ENCODE peak calls at places on chromosomes 16 and 17, in six cellular contexts. N is left ventricle myocardium inferior; W is naive thymus-derived CD4-positive, alpha-beta T cell; U is mesendoderm; H is effector memory CD4-positive, alpha-beta T cell; R is psoas muscle. D is an unnamed sample.

GRCh38 chr17:69574257-69575197 is 160.0 kb downstream of the MAP2K6 start:
- DNase-seq in W (no peak), U (peak; percentile 23), R (no peak), H (no peak), N (no peak), D (peak; percentile 17)

GRCh38 chr16:90044111-90044551 is 24.9 kb upstream of the DBNDD1 start:
- DNase-seq in R (no peak), W (no peak), N (no peak), U (no peak), H (no peak), D (no peak)

GRCh38 chr17:82372591-82373452 is 1.3 kb downstream of the UTS2R start:
- DNase-seq in N (no peak), U (peak; percentile 27), R (no peak), H (no peak), W (no peak), D (no peak)

GRCh38 chr16:73202176-73202729 is 154.3 kb upstream of the ZFHX3 start:
- DNase-seq in R (peak; percentile 30), H (no peak), N (no peak), W (no peak), U (no peak), D (no peak)

GRCh38 chr17:79802736-79803420 is 6.0 kb upstream of the CBX8 start:
- DNase-seq in N (no peak), H (no peak), W (no peak), R (no peak), U (no peak), D (no peak)

GRCh38 chr17:13140750-13141149 is 122.9 kb upstream of the ELAC2 start:
- DNase-seq in R (no peak), N (no peak), H (no peak), W (no peak), U (peak; percentile 88), D (no peak)

GRCh38 chr16:87550510-87550961 is 51.8 kb upstream of the JPH3 start:
- DNase-seq in H (peak; percentile 41), W (peak; percentile 53), R (peak; percentile 49), N (peak; percentile 46), U (peak; percentile 43), D (no peak)

GRCh38 chr17:30379303-30380105 is 777 bp downstream of the CPD start:
- DNase-seq in N (peak; percentile 20), W (peak; percentile 18), H (peak; percentile 20), R (peak; percentile 23), U (peak; percentile 30), D (peak; percentile 35)

GRCh38 chr16:89359296-89360147 is 130.8 kb downstream of the ANKRD11 start:
- DNase-seq in R (no peak), U (no peak), W (no peak), H (no peak), N (no peak), D (no peak)

GRCh38 chr17:65061621-65062020 is 5.1 kb upstream of the GNA13 start:
- DNase-seq in H (no peak), W (no peak), N (no peak), U (peak; percentile 60), R (no peak), D (no peak)

GRCh38 chr17:2195729-2196128 is 107.9 kb downstream of the SMG6 start:
- DNase-seq in W (no peak), R (no peak), U (no peak), N (no peak), H (no peak), D (no peak)

GRCh38 chr17:48627625-48628510 is 1.7 kb upstream of the HOXB9 start:
- DNase-seq in W (no peak), N (no peak), U (no peak), H (no peak), R (no peak), D (no peak)
- H3K4me3 ChIP-seq in W (no peak overlapping the region), N (no peak overlapping the region), U (no peak overlapping the region), H (no peak overlapping the region), R (no peak overlapping the region), D (no peak overlapping the region)

GRCh38 chr16:28200661-28201060 is 11.1 kb downstream of the XPO6 start:
- DNase-seq in H (no peak), N (no peak), W (no peak), U (no peak), R (no peak), D (no peak)
- H3K27ac ChIP-seq in H (peak overlapping the region; percentile 40), N (no peak overlapping the region), W (peak overlapping the region; percentile 14), U (no peak overlapping the region), R (no peak overlapping the region), D (no peak overlapping the region)

DNA sequence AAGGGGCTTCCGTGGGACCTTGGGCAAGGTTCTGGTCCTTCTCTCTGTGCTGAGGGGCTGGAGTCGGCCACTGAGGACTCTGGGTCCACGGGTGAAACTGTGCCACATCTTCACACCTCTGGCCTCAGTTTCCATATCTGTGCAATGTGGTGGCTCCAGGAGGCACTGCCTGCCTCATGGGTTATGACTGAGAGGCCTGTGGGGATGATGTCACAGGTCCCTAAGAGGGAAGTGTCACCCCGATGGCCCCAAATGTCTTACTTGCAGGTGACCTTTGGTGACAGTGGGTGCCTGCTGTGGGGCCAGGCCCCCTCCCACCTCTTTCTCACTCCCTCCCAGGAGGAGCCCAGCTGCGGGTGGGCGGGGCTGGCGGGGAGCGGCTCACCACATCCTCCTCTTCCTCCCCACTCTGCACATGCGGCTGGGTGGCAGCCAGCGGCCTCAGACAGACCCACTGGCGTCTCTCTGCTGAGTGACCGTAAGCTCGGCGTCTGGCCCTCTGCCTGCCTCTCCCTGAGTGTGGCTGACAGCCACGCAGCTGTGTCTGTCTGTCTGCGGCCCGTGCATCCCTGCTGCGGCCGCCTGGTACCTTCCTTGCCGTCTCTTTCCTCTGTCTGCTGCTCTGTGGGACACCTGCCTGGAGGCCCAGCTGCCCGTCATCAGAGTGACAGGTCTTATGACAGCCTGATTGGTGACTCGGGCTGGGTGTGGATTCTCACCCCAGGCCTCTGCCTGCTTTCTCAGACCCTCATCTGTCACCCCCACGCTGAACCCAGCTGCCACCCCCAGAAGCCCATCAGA is at the start of gene IL21R:
- DNase-seq in U (no peak), N (peak; percentile 73), W (peak; percentile 89), H (peak; percentile 74), R (peak; percentile 66), D (peak; percentile 73)
- H3K4me3 ChIP-seq in U (no peak within 1 kb of the TSS), N (peak within 1 kb of the TSS; percentile 31), W (peak within 1 kb of the TSS; percentile 88), H (peak within 1 kb of the TSS; percentile 62), R (peak within 1 kb of the TSS; percentile 22), D (no peak within 1 kb of the TSS)

GRCh38 chr17:75680431-75680830 is 13.3 kb downstream of the SAP30BP start:
- DNase-seq in W (no peak), H (no peak), U (no peak), N (no peak), R (no peak), D (no peak)

GRCh38 chr17:75676461-75676860 is 9.3 kb downstream of the SAP30BP start:
- DNase-seq in R (no peak), W (no peak), U (no peak), N (no peak), H (no peak), D (no peak)

GRCh38 chr17:75681289-75681688 is 14.2 kb downstream of the SAP30BP start:
- DNase-seq in N (no peak), H (no peak), R (no peak), U (no peak), W (no peak), D (no peak)

GRCh38 chr17:75683467-75684041 is 16.4 kb downstream of the SAP30BP start:
- DNase-seq in N (no peak), R (no peak), H (no peak), W (no peak), U (no peak), D (no peak)

DNA sequence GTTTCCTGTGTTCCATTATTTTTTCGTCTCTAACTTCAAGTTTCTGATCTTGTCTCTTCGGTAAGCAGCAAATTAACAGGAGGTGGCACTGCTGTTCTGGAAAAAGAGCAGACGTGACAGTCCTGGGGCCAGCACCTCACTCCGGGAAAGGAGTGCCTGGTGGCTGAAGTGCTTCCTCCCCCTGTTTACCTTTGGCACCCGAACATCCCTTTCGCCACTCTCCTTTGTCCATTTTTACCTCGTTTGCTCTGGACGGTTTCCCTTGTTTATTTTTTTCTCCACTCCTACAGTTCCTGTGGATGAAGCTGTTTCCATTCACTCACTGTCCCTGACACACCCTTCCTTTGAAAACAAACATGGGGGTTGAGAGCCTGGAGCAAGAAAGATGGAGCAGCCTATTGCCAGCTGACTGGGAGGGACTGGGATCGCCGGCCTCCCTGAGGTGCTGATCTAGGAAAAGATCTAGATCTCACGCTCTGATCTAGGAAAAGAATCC is 12.6 kb downstream of the SAP30BP start:
- DNase-seq in H (no peak), U (no peak), N (no peak), W (no peak), R (no peak), D (no peak)
- H3K27ac ChIP-seq in H (no peak overlapping the region), U (no peak overlapping the region), N (peak overlapping the region; percentile 87), W (no peak overlapping the region), R (peak overlapping the region; percentile 23), D (peak overlapping the region; percentile 50)

GRCh38 chr17:74840500-74840899 is 19.2 kb downstream of the GRIN2C start:
- DNase-seq in W (no peak), R (no peak), H (no peak), U (no peak), N (no peak), D (no peak)

GRCh38 chr17:74843352-74843627 is 16.4 kb downstream of the GRIN2C start:
- DNase-seq in H (no peak), W (no peak), U (no peak), R (no peak), N (no peak), D (no peak)

GRCh38 chr17:74840989-74841666 is 18.6 kb downstream of the GRIN2C start:
- DNase-seq in H (no peak), U (peak; percentile 34), N (peak; percentile 80), R (peak; percentile 74), W (no peak), D (peak; percentile 69)

GRCh38 chr17:74842146-74842598 is 17.5 kb downstream of the GRIN2C start:
- DNase-seq in H (no peak), U (no peak), R (no peak), W (no peak), N (peak; percentile 33), D (no peak)

GRCh38 chr17:74842599-74843351 is 16.9 kb downstream of the GRIN2C start:
- DNase-seq in R (peak; percentile 77), W (no peak), U (peak; percentile 64), N (peak; percentile 76), H (no peak), D (peak; percentile 62)
- H3K4me3 ChIP-seq in R (peak overlapping the region; percentile 52), W (no peak overlapping the region), U (no peak overlapping the region), N (peak overlapping the region; percentile 64), H (no peak overlapping the region), D (peak overlapping the region; percentile 43)

DNA sequence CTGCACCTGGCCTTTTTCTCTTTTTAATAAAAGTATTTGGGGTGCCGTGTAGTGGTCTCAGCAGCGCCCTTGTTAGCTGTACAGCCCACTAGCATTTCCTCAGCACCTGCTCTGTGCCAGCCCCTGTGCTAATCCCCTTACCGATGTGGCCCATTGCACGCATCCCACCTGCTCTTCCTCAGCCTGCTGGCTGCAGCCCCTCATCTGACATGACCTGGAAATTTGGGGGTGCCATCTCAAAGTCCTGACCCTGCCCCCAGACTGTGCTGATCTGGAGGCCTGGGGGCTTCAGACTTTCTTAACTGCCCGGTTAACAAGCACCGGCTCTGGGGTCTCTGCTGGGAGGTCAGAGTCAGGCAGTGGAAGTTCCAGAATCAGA is 10.4 kb downstream of the GPRC5C start:
- DNase-seq in H (no peak), R (no peak), W (no peak), N (no peak), U (no peak), D (no peak)
- H3K27ac ChIP-seq in H (no peak overlapping the region), R (peak overlapping the region; percentile 92), W (no peak overlapping the region), N (peak overlapping the region; percentile 98), U (no peak overlapping the region), D (peak overlapping the region; percentile 87)